ENCODE peak calls at places on chromosome 7, in seven cellular contexts. One of them, this sample, is unnamed.

GRCh38 chr7:147088916-147089315 is 972.3 kb downstream of the CNTNAP2 start:
- DNase-seq in AG10803: peak
- DNase-seq in BJ: no peak
- DNase-seq in thoracic aorta: no peak
- DNase-seq in MM.1S: no peak
- DNase-seq in hepatocyte: no peak
- DNase-seq in heart right ventricle: no peak
- DNase-seq in this sample: no peak

GRCh38 chr7:81684513-81685262 is 85.2 kb downstream of the HGF start:
- DNase-seq in AG10803: peak
- DNase-seq in BJ: peak
- DNase-seq in thoracic aorta: peak
- DNase-seq in MM.1S: no peak
- DNase-seq in hepatocyte: peak
- DNase-seq in heart right ventricle: peak
- DNase-seq in this sample: no peak

GRCh38 chr7:129886184-129886817 is 66.5 kb downstream of the UBE2H start:
- DNase-seq in AG10803: no peak
- DNase-seq in BJ: no peak
- DNase-seq in thoracic aorta: no peak
- DNase-seq in MM.1S: no peak
- DNase-seq in hepatocyte: no peak
- DNase-seq in heart right ventricle: no peak
- DNase-seq in this sample: no peak

GRCh38 chr7:37901890-37902524 is 14.6 kb downstream of the SFRP4 start:
- DNase-seq in AG10803: peak
- DNase-seq in BJ: no peak
- DNase-seq in thoracic aorta: no peak
- DNase-seq in MM.1S: no peak
- DNase-seq in hepatocyte: no peak
- DNase-seq in heart right ventricle: no peak
- DNase-seq in this sample: no peak

GRCh38 chr7:41003031-41003925 is 699.6 kb downstream of the INHBA start:
- DNase-seq in AG10803: peak
- DNase-seq in BJ: no peak
- DNase-seq in thoracic aorta: no peak
- DNase-seq in MM.1S: peak
- DNase-seq in hepatocyte: peak
- DNase-seq in heart right ventricle: peak
- DNase-seq in this sample: no peak

GRCh38 chr7:46682841-46683624 is 762.0 kb upstream of the IGFBP3 start:
- DNase-seq in AG10803: peak
- DNase-seq in BJ: peak
- DNase-seq in thoracic aorta: no peak
- DNase-seq in MM.1S: no peak
- DNase-seq in hepatocyte: no peak
- DNase-seq in heart right ventricle: no peak
- DNase-seq in this sample: no peak

GRCh38 chr7:155815332-155816191 is 3.3 kb upstream of the SHH start:
- DNase-seq in AG10803: peak
- DNase-seq in BJ: no peak
- DNase-seq in thoracic aorta: no peak
- DNase-seq in MM.1S: peak
- DNase-seq in hepatocyte: peak
- DNase-seq in heart right ventricle: peak
- DNase-seq in this sample: peak

GRCh38 chr7:101911011-101911799 is 93.8 kb downstream of the CUX1 start:
- DNase-seq in AG10803: peak
- DNase-seq in BJ: no peak
- DNase-seq in thoracic aorta: no peak
- DNase-seq in MM.1S: no peak
- DNase-seq in hepatocyte: peak
- DNase-seq in heart right ventricle: peak
- DNase-seq in this sample: no peak

GRCh38 chr7:133784421-133785045 is 342.6 kb upstream of the LRGUK start:
- DNase-seq in AG10803: no peak
- DNase-seq in BJ: no peak
- DNase-seq in thoracic aorta: no peak
- DNase-seq in MM.1S: no peak
- DNase-seq in hepatocyte: no peak
- DNase-seq in heart right ventricle: no peak
- DNase-seq in this sample: no peak

GRCh38 chr7:108351715-108352114 is 104.5 kb downstream of the NRCAM start:
- DNase-seq in AG10803: no peak
- DNase-seq in BJ: no peak
- DNase-seq in thoracic aorta: no peak
- DNase-seq in MM.1S: no peak
- DNase-seq in hepatocyte: no peak
- DNase-seq in heart right ventricle: no peak
- DNase-seq in this sample: no peak

GRCh38 chr7:150823484-150824126 is 23.0 kb downstream of the TMEM176A start:
- DNase-seq in AG10803: no peak
- DNase-seq in BJ: no peak
- DNase-seq in thoracic aorta: no peak
- DNase-seq in MM.1S: no peak
- DNase-seq in hepatocyte: no peak
- DNase-seq in heart right ventricle: no peak
- DNase-seq in this sample: no peak

GRCh38 chr7:105656922-105657521 is 75.7 kb upstream of the EFCAB10 start:
- DNase-seq in AG10803: no peak
- DNase-seq in BJ: no peak
- DNase-seq in thoracic aorta: no peak
- DNase-seq in MM.1S: peak
- DNase-seq in hepatocyte: no peak
- DNase-seq in heart right ventricle: no peak
- DNase-seq in this sample: peak

GRCh38 chr7:75756340-75757297 is 15.4 kb downstream of the CCL26 start:
- DNase-seq in AG10803: peak
- DNase-seq in BJ: no peak
- DNase-seq in thoracic aorta: no peak
- DNase-seq in MM.1S: peak
- DNase-seq in hepatocyte: peak
- DNase-seq in heart right ventricle: no peak
- DNase-seq in this sample: no peak
- TF ChIP-seq CTCF in AG10803: peak
- TF ChIP-seq CTCF in BJ: peak
- TF ChIP-seq CTCF in thoracic aorta: peak
- TF ChIP-seq CTCF in MM.1S: peak
- TF ChIP-seq CTCF in hepatocyte: peak
- TF ChIP-seq CTCF in heart right ventricle: peak
- TF ChIP-seq CTCF in this sample: no peak

DNA sequence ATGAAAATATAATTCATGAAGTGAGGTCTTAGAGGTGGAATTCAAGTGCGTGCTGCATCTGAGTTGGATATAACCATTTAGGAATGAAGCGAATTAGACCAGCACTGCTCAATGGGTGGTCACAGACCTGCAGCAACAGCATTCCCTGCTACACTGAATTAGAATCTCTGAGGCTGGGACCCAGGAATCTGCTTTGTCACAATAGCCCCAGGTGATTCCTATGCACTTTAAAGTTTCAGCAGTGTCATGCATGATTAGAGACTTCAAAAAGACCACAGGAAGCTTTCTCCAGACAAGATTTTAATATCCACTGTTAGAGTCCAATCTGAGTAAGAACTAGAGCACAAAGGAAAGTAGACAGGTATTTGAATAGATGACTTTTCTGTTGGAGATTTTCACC is 352.8 kb upstream of the VSTM2A start:
- DNase-seq in AG10803: no peak
- DNase-seq in BJ: no peak
- DNase-seq in thoracic aorta: no peak
- DNase-seq in MM.1S: no peak
- DNase-seq in hepatocyte: no peak
- DNase-seq in heart right ventricle: no peak
- DNase-seq in this sample: no peak
- H3K4me3 ChIP-seq in AG10803: no peak
- H3K4me3 ChIP-seq in BJ: no peak
- H3K4me3 ChIP-seq in thoracic aorta: no peak
- H3K4me3 ChIP-seq in MM.1S: no peak
- H3K4me3 ChIP-seq in hepatocyte: no peak
- H3K4me3 ChIP-seq in heart right ventricle: no peak
- H3K4me3 ChIP-seq in this sample: no peak

GRCh38 chr7:95473276-95473985 is 12.3 kb upstream of the ASB4 start:
- DNase-seq in AG10803: no peak
- DNase-seq in BJ: no peak
- DNase-seq in thoracic aorta: no peak
- DNase-seq in MM.1S: no peak
- DNase-seq in hepatocyte: no peak
- DNase-seq in heart right ventricle: no peak
- DNase-seq in this sample: no peak
- TF ChIP-seq CTCF in AG10803: no peak
- TF ChIP-seq CTCF in BJ: no peak
- TF ChIP-seq CTCF in thoracic aorta: no peak
- TF ChIP-seq CTCF in MM.1S: no peak
- TF ChIP-seq CTCF in hepatocyte: no peak
- TF ChIP-seq CTCF in heart right ventricle: no peak
- TF ChIP-seq CTCF in this sample: no peak

GRCh38 chr7:100481466-100481865 is 2.3 kb upstream of the NYAP1 start:
- DNase-seq in AG10803: no peak
- DNase-seq in BJ: no peak
- DNase-seq in thoracic aorta: no peak
- DNase-seq in MM.1S: no peak
- DNase-seq in hepatocyte: no peak
- DNase-seq in heart right ventricle: no peak
- DNase-seq in this sample: no peak

GRCh38 chr7:100477871-100478248 is 1.2 kb downstream of the TSC22D4 start:
- DNase-seq in AG10803: no peak
- DNase-seq in BJ: no peak
- DNase-seq in thoracic aorta: no peak
- DNase-seq in MM.1S: no peak
- DNase-seq in hepatocyte: no peak
- DNase-seq in heart right ventricle: no peak
- DNase-seq in this sample: peak

GRCh38 chr7:100476108-100476780 is 2.8 kb downstream of the TSC22D4 start:
- DNase-seq in AG10803: no peak
- DNase-seq in BJ: no peak
- DNase-seq in thoracic aorta: no peak
- DNase-seq in MM.1S: no peak
- DNase-seq in hepatocyte: no peak
- DNase-seq in heart right ventricle: no peak
- DNase-seq in this sample: no peak

GRCh38 chr7:100476903-100477870 is 1.8 kb downstream of the TSC22D4 start:
- DNase-seq in AG10803: no peak
- DNase-seq in BJ: no peak
- DNase-seq in thoracic aorta: no peak
- DNase-seq in MM.1S: no peak
- DNase-seq in hepatocyte: no peak
- DNase-seq in heart right ventricle: no peak
- DNase-seq in this sample: no peak

GRCh38 chr7:100478966-100479660 is at the start of gene TSC22D4:
- DNase-seq in AG10803: peak
- DNase-seq in BJ: peak
- DNase-seq in thoracic aorta: peak
- DNase-seq in MM.1S: peak
- DNase-seq in hepatocyte: peak
- DNase-seq in heart right ventricle: peak
- DNase-seq in this sample: peak
- H3K4me3 ChIP-seq in AG10803: peak
- H3K4me3 ChIP-seq in BJ: peak
- H3K4me3 ChIP-seq in thoracic aorta: peak
- H3K4me3 ChIP-seq in MM.1S: peak
- H3K4me3 ChIP-seq in hepatocyte: peak
- H3K4me3 ChIP-seq in heart right ventricle: peak
- H3K4me3 ChIP-seq in this sample: peak

GRCh38 chr7:55127135-55127551 is 108.3 kb downstream of the EGFR start:
- DNase-seq in AG10803: peak
- DNase-seq in BJ: no peak
- DNase-seq in thoracic aorta: no peak
- DNase-seq in MM.1S: no peak
- DNase-seq in hepatocyte: no peak
- DNase-seq in heart right ventricle: no peak
- DNase-seq in this sample: no peak

GRCh38 chr7:55128693-55129394 is 110.0 kb downstream of the EGFR start:
- DNase-seq in AG10803: peak
- DNase-seq in BJ: no peak
- DNase-seq in thoracic aorta: no peak
- DNase-seq in MM.1S: no peak
- DNase-seq in hepatocyte: no peak
- DNase-seq in heart right ventricle: peak
- DNase-seq in this sample: no peak

GRCh38 chr7:55122263-55122662 is 103.4 kb downstream of the EGFR start:
- DNase-seq in AG10803: no peak
- DNase-seq in BJ: no peak
- DNase-seq in thoracic aorta: no peak
- DNase-seq in MM.1S: no peak
- DNase-seq in hepatocyte: no peak
- DNase-seq in heart right ventricle: no peak
- DNase-seq in this sample: no peak

GRCh38 chr7:55127622-55128081 is 108.8 kb downstream of the EGFR start:
- DNase-seq in AG10803: peak
- DNase-seq in BJ: no peak
- DNase-seq in thoracic aorta: no peak
- DNase-seq in MM.1S: no peak
- DNase-seq in hepatocyte: no peak
- DNase-seq in heart right ventricle: peak
- DNase-seq in this sample: no peak

GRCh38 chr7:55124989-55125875 is 106.4 kb downstream of the EGFR start:
- DNase-seq in AG10803: peak
- DNase-seq in BJ: no peak
- DNase-seq in thoracic aorta: no peak
- DNase-seq in MM.1S: no peak
- DNase-seq in hepatocyte: no peak
- DNase-seq in heart right ventricle: no peak
- DNase-seq in this sample: no peak
- TF ChIP-seq CTCF in AG10803: peak
- TF ChIP-seq CTCF in BJ: no peak
- TF ChIP-seq CTCF in thoracic aorta: no peak
- TF ChIP-seq CTCF in MM.1S: no peak
- TF ChIP-seq CTCF in hepatocyte: no peak
- TF ChIP-seq CTCF in heart right ventricle: no peak
- TF ChIP-seq CTCF in this sample: no peak

GRCh38 chr7:137694405-137694804 is 152.4 kb downstream of the DGKI start:
- DNase-seq in AG10803: peak
- DNase-seq in BJ: no peak
- DNase-seq in thoracic aorta: no peak
- DNase-seq in MM.1S: no peak
- DNase-seq in hepatocyte: no peak
- DNase-seq in heart right ventricle: no peak
- DNase-seq in this sample: no peak

GRCh38 chr7:137695494-137695893 is 151.3 kb downstream of the DGKI start:
- DNase-seq in AG10803: no peak
- DNase-seq in BJ: no peak
- DNase-seq in thoracic aorta: no peak
- DNase-seq in MM.1S: no peak
- DNase-seq in hepatocyte: no peak
- DNase-seq in heart right ventricle: no peak
- DNase-seq in this sample: no peak

GRCh38 chr7:137697026-137697425 is 149.7 kb downstream of the DGKI start:
- DNase-seq in AG10803: peak
- DNase-seq in BJ: no peak
- DNase-seq in thoracic aorta: no peak
- DNase-seq in MM.1S: no peak
- DNase-seq in hepatocyte: no peak
- DNase-seq in heart right ventricle: no peak
- DNase-seq in this sample: no peak

GRCh38 chr7:137695942-137696341 is 150.8 kb downstream of the DGKI start:
- DNase-seq in AG10803: no peak
- DNase-seq in BJ: no peak
- DNase-seq in thoracic aorta: no peak
- DNase-seq in MM.1S: no peak
- DNase-seq in hepatocyte: peak
- DNase-seq in heart right ventricle: no peak
- DNase-seq in this sample: no peak

GRCh38 chr7:137696376-137696775 is 150.4 kb downstream of the DGKI start:
- DNase-seq in AG10803: peak
- DNase-seq in BJ: no peak
- DNase-seq in thoracic aorta: no peak
- DNase-seq in MM.1S: no peak
- DNase-seq in hepatocyte: no peak
- DNase-seq in heart right ventricle: no peak
- DNase-seq in this sample: no peak
- H3K4me3 ChIP-seq in AG10803: no peak
- H3K4me3 ChIP-seq in BJ: no peak
- H3K4me3 ChIP-seq in thoracic aorta: no peak
- H3K4me3 ChIP-seq in MM.1S: no peak
- H3K4me3 ChIP-seq in hepatocyte: no peak
- H3K4me3 ChIP-seq in heart right ventricle: no peak
- H3K4me3 ChIP-seq in this sample: no peak